ENCODE peak calls at places on chromosomes 13 and 19, in ten cellular contexts. One of them, this sample, is unnamed.

GRCh38 chr19:54421169-54421516 is 5.9 kb downstream of the TTYH1 start:
- DNase-seq in tibial nerve: no peak
- DNase-seq in left ventricle myocardium inferior: no peak
- DNase-seq in progenitor cell of endocrine pancreas: no peak
- DNase-seq in testis: no peak
- DNase-seq in tibial artery: no peak
- DNase-seq in HCT116: no peak
- DNase-seq in colonic mucosa: no peak
- DNase-seq in fibroblast of lung: no peak
- DNase-seq in fibroblast of the aortic adventitia: no peak
- DNase-seq in this sample: no peak

GRCh38 chr19:53909471-53910169 is 542 bp downstream of the CACNG7 start:
- DNase-seq in tibial nerve: no peak
- DNase-seq in left ventricle myocardium inferior: no peak
- DNase-seq in progenitor cell of endocrine pancreas: no peak
- DNase-seq in testis: no peak
- DNase-seq in tibial artery: no peak
- DNase-seq in HCT116: no peak
- DNase-seq in colonic mucosa: no peak
- DNase-seq in fibroblast of lung: no peak
- DNase-seq in fibroblast of the aortic adventitia: no peak
- DNase-seq in this sample: no peak

GRCh38 chr13:32430018-32430747 is 2.3 kb upstream of the N4BP2L1 start:
- DNase-seq in tibial nerve: no peak
- DNase-seq in left ventricle myocardium inferior: no peak
- DNase-seq in progenitor cell of endocrine pancreas: no peak
- DNase-seq in testis: no peak
- DNase-seq in tibial artery: no peak
- DNase-seq in HCT116: no peak
- DNase-seq in colonic mucosa: no peak
- DNase-seq in fibroblast of lung: no peak
- DNase-seq in fibroblast of the aortic adventitia: no peak
- DNase-seq in this sample: no peak

GRCh38 chr13:30785146-30785845 is 50.0 kb downstream of the ALOX5AP start:
- DNase-seq in tibial nerve: no peak
- DNase-seq in left ventricle myocardium inferior: no peak
- DNase-seq in progenitor cell of endocrine pancreas: no peak
- DNase-seq in testis: no peak
- DNase-seq in tibial artery: no peak
- DNase-seq in HCT116: no peak
- DNase-seq in colonic mucosa: no peak
- DNase-seq in fibroblast of lung: peak; percentile 61
- DNase-seq in fibroblast of the aortic adventitia: no peak
- DNase-seq in this sample: no peak

GRCh38 chr13:105519766-105520165 is 1015.7 kb downstream of the EFNB2 start:
- DNase-seq in tibial nerve: no peak
- DNase-seq in left ventricle myocardium inferior: no peak
- DNase-seq in progenitor cell of endocrine pancreas: no peak
- DNase-seq in testis: no peak
- DNase-seq in tibial artery: no peak
- DNase-seq in HCT116: no peak
- DNase-seq in colonic mucosa: no peak
- DNase-seq in fibroblast of lung: no peak
- DNase-seq in fibroblast of the aortic adventitia: no peak
- DNase-seq in this sample: no peak

GRCh38 chr19:48844472-48844871 is 8.2 kb upstream of the HSD17B14 start:
- DNase-seq in tibial nerve: no peak
- DNase-seq in left ventricle myocardium inferior: no peak
- DNase-seq in progenitor cell of endocrine pancreas: no peak
- DNase-seq in testis: peak; percentile 56
- DNase-seq in tibial artery: no peak
- DNase-seq in HCT116: peak; percentile 67
- DNase-seq in colonic mucosa: no peak
- DNase-seq in fibroblast of lung: peak; percentile 68
- DNase-seq in fibroblast of the aortic adventitia: peak; percentile 52
- DNase-seq in this sample: no peak

GRCh38 chr13:43676320-43676719 is 110.5 kb downstream of the ENOX1 start:
- DNase-seq in tibial nerve: no peak
- DNase-seq in left ventricle myocardium inferior: no peak
- DNase-seq in progenitor cell of endocrine pancreas: no peak
- DNase-seq in testis: no peak
- DNase-seq in tibial artery: no peak
- DNase-seq in HCT116: no peak
- DNase-seq in colonic mucosa: no peak
- DNase-seq in fibroblast of lung: no peak
- DNase-seq in fibroblast of the aortic adventitia: no peak
- DNase-seq in this sample: peak; percentile 59

GRCh38 chr13:87810920-87811344 is 139.8 kb downstream of the SLITRK5 start:
- DNase-seq in tibial nerve: no peak
- DNase-seq in left ventricle myocardium inferior: no peak
- DNase-seq in progenitor cell of endocrine pancreas: no peak
- DNase-seq in testis: peak; percentile 57
- DNase-seq in tibial artery: no peak
- DNase-seq in HCT116: no peak
- DNase-seq in colonic mucosa: peak; percentile 16
- DNase-seq in fibroblast of lung: no peak
- DNase-seq in fibroblast of the aortic adventitia: no peak
- DNase-seq in this sample: no peak

DNA sequence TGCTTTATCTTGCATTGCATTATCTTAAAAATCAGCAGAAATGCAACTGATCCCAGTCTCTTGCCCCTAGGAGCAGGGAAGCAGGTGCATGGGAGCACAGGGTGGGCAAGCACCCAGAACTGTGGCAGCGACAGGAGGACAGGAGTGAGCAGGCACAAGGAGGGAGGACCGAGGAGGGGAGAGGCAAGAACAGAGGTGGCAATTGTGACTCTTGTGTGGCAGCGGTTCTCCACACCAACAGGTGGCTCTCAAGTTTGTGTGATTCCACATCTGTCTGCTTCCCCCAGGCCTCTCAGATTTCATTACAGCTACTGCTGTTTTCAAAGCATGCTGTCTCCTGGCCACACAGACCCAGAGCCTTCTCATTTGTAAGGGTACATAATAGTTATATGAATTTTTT is 108.6 kb downstream of the STK24 start:
- DNase-seq in tibial nerve: no peak
- DNase-seq in left ventricle myocardium inferior: no peak
- DNase-seq in progenitor cell of endocrine pancreas: no peak
- DNase-seq in testis: no peak
- DNase-seq in tibial artery: peak; percentile 59
- DNase-seq in HCT116: no peak
- DNase-seq in colonic mucosa: no peak
- DNase-seq in fibroblast of lung: no peak
- DNase-seq in fibroblast of the aortic adventitia: no peak
- DNase-seq in this sample: no peak
- TF ChIP-seq CTCF in tibial nerve: no peak
- TF ChIP-seq CTCF in left ventricle myocardium inferior: no peak
- TF ChIP-seq CTCF in progenitor cell of endocrine pancreas: no peak
- TF ChIP-seq CTCF in testis: no peak
- TF ChIP-seq CTCF in tibial artery: no peak
- TF ChIP-seq CTCF in HCT116: no peak
- TF ChIP-seq CTCF in colonic mucosa: no peak
- TF ChIP-seq CTCF in fibroblast of lung: no peak
- TF ChIP-seq CTCF in fibroblast of the aortic adventitia: no peak
- TF ChIP-seq CTCF in this sample: no peak

GRCh38 chr19:21607453-21607852 is 102.1 kb downstream of the ZNF429 start:
- DNase-seq in tibial nerve: no peak
- DNase-seq in left ventricle myocardium inferior: no peak
- DNase-seq in progenitor cell of endocrine pancreas: no peak
- DNase-seq in testis: no peak
- DNase-seq in tibial artery: no peak
- DNase-seq in HCT116: no peak
- DNase-seq in colonic mucosa: no peak
- DNase-seq in fibroblast of lung: no peak
- DNase-seq in fibroblast of the aortic adventitia: no peak
- DNase-seq in this sample: no peak

GRCh38 chr19:21603431-21604153 is 98.2 kb downstream of the ZNF429 start:
- DNase-seq in tibial nerve: no peak
- DNase-seq in left ventricle myocardium inferior: no peak
- DNase-seq in progenitor cell of endocrine pancreas: no peak
- DNase-seq in testis: no peak
- DNase-seq in tibial artery: no peak
- DNase-seq in HCT116: no peak
- DNase-seq in colonic mucosa: no peak
- DNase-seq in fibroblast of lung: no peak
- DNase-seq in fibroblast of the aortic adventitia: no peak
- DNase-seq in this sample: no peak

GRCh38 chr19:21604351-21604926 is 99.0 kb downstream of the ZNF429 start:
- DNase-seq in tibial nerve: no peak
- DNase-seq in left ventricle myocardium inferior: no peak
- DNase-seq in progenitor cell of endocrine pancreas: no peak
- DNase-seq in testis: no peak
- DNase-seq in tibial artery: no peak
- DNase-seq in HCT116: no peak
- DNase-seq in colonic mucosa: peak; percentile 27
- DNase-seq in fibroblast of lung: peak; percentile 66
- DNase-seq in fibroblast of the aortic adventitia: peak; percentile 19
- DNase-seq in this sample: peak; percentile 55

GRCh38 chr19:21604941-21605548 is 99.6 kb downstream of the ZNF429 start:
- DNase-seq in tibial nerve: no peak
- DNase-seq in left ventricle myocardium inferior: no peak
- DNase-seq in progenitor cell of endocrine pancreas: no peak
- DNase-seq in testis: no peak
- DNase-seq in tibial artery: no peak
- DNase-seq in HCT116: no peak
- DNase-seq in colonic mucosa: peak; percentile 42
- DNase-seq in fibroblast of lung: peak; percentile 15
- DNase-seq in fibroblast of the aortic adventitia: no peak
- DNase-seq in this sample: no peak

DNA sequence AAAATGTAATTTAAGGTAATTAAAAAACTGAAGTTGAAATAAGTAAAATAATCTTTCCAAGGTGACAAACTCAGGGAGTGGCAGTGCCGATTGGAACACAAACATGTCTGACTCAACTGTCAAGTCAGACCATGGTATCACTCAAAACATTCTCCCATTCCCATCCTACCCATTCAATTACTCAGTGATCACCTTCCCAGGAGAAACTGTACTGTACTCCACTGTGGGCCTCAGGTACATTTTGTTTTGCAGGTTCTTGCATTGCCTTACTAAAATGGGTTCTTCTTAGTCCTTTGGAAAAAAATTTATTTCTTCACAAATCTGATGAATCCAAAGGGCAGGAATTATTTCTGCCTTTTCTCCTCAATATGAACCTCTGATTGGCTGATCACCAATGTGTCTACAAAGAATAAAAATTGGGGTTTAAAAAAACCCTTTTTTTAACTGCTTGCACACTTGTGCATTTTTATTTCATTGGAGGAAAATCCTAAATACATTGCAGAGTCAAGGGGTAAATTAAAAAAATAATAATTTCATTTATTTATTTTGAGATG is 96.8 kb downstream of the ZNF429 start:
- DNase-seq in tibial nerve: no peak
- DNase-seq in left ventricle myocardium inferior: no peak
- DNase-seq in progenitor cell of endocrine pancreas: no peak
- DNase-seq in testis: no peak
- DNase-seq in tibial artery: no peak
- DNase-seq in HCT116: no peak
- DNase-seq in colonic mucosa: no peak
- DNase-seq in fibroblast of lung: no peak
- DNase-seq in fibroblast of the aortic adventitia: no peak
- DNase-seq in this sample: no peak
- TF ChIP-seq CTCF in tibial nerve: no peak
- TF ChIP-seq CTCF in left ventricle myocardium inferior: no peak
- TF ChIP-seq CTCF in progenitor cell of endocrine pancreas: no peak
- TF ChIP-seq CTCF in testis: no peak
- TF ChIP-seq CTCF in tibial artery: no peak
- TF ChIP-seq CTCF in HCT116: no peak
- TF ChIP-seq CTCF in colonic mucosa: no peak
- TF ChIP-seq CTCF in fibroblast of lung: no peak
- TF ChIP-seq CTCF in fibroblast of the aortic adventitia: no peak
- TF ChIP-seq CTCF in this sample: no peak

DNA sequence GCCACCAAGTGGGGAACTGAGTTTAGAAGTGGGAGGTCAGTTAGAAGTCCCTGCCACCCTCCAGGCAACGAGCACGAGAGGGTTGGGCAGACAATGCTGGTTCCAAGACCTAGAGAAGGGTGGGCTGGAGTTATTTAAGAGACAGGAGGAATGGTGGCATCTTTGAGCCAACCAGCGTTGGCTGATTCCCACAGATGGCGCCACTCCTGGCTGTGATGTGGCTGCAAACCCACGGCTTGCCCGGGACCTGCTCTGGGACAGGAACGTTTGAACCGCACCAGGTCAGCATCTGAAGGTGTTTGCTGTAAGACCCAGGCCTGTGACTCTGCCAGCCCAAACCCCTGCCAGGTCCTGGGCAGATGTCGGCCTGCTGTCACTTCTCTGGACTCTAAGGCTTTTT is 42.8 kb downstream of the BICRA start:
- DNase-seq in tibial nerve: no peak
- DNase-seq in left ventricle myocardium inferior: no peak
- DNase-seq in progenitor cell of endocrine pancreas: no peak
- DNase-seq in testis: no peak
- DNase-seq in tibial artery: no peak
- DNase-seq in HCT116: no peak
- DNase-seq in colonic mucosa: no peak
- DNase-seq in fibroblast of lung: no peak
- DNase-seq in fibroblast of the aortic adventitia: no peak
- DNase-seq in this sample: no peak
- TF ChIP-seq CTCF in tibial nerve: no peak
- TF ChIP-seq CTCF in left ventricle myocardium inferior: no peak
- TF ChIP-seq CTCF in progenitor cell of endocrine pancreas: no peak
- TF ChIP-seq CTCF in testis: no peak
- TF ChIP-seq CTCF in tibial artery: no peak
- TF ChIP-seq CTCF in HCT116: peak; percentile 36
- TF ChIP-seq CTCF in colonic mucosa: no peak
- TF ChIP-seq CTCF in fibroblast of lung: no peak
- TF ChIP-seq CTCF in fibroblast of the aortic adventitia: no peak
- TF ChIP-seq CTCF in this sample: no peak

GRCh38 chr19:3599776-3600183 is 6.9 kb downstream of the TBXA2R start:
- DNase-seq in tibial nerve: no peak
- DNase-seq in left ventricle myocardium inferior: no peak
- DNase-seq in progenitor cell of endocrine pancreas: no peak
- DNase-seq in testis: no peak
- DNase-seq in tibial artery: no peak
- DNase-seq in HCT116: no peak
- DNase-seq in colonic mucosa: no peak
- DNase-seq in fibroblast of lung: no peak
- DNase-seq in fibroblast of the aortic adventitia: no peak
- DNase-seq in this sample: no peak
- TF ChIP-seq CTCF in tibial nerve: no peak
- TF ChIP-seq CTCF in left ventricle myocardium inferior: no peak
- TF ChIP-seq CTCF in progenitor cell of endocrine pancreas: peak; percentile 26
- TF ChIP-seq CTCF in testis: no peak
- TF ChIP-seq CTCF in tibial artery: no peak
- TF ChIP-seq CTCF in HCT116: peak; percentile 35
- TF ChIP-seq CTCF in colonic mucosa: no peak
- TF ChIP-seq CTCF in fibroblast of lung: no peak
- TF ChIP-seq CTCF in fibroblast of the aortic adventitia: peak; percentile 23
- TF ChIP-seq CTCF in this sample: no peak